ENCODE peak calls at places on chromosomes 7 and 10, in six cellular contexts. One of them, this sample, is unnamed.

GRCh38 chr7:101315336-101315735 is 6.3 kb downstream of the IFT22 start:
- DNase-seq in AG10803: peak
- DNase-seq in fibroblast of the aortic adventitia: peak
- DNase-seq in stimulated activated CD4-positive, alpha-beta T cell treated with anti-CD3 and anti-CD28 coated beads, Interleukin-1b, Interleukin-23, amount 100 ng/mL, for 24 hours: peak
- DNase-seq in HEK293T: no peak
- DNase-seq in ureter: no peak
- DNase-seq in this sample: no peak

GRCh38 chr10:26987851-26988250 is 112.4 kb downstream of the ANKRD26 start:
- DNase-seq in AG10803: no peak
- DNase-seq in fibroblast of the aortic adventitia: no peak
- DNase-seq in stimulated activated CD4-positive, alpha-beta T cell treated with anti-CD3 and anti-CD28 coated beads, Interleukin-1b, Interleukin-23, amount 100 ng/mL, for 24 hours: no peak
- DNase-seq in HEK293T: no peak
- DNase-seq in ureter: no peak
- DNase-seq in this sample: no peak

GRCh38 chr10:92923416-92923815 is 75.1 kb downstream of the EXOC6 start:
- DNase-seq in stimulated activated CD4-positive, alpha-beta T cell treated with anti-CD3 and anti-CD28 coated beads, Interleukin-1b, Interleukin-23, amount 100 ng/mL, for 24 hours: no peak
- DNase-seq in AG10803: no peak
- DNase-seq in fibroblast of the aortic adventitia: no peak
- DNase-seq in HEK293T: no peak
- DNase-seq in ureter: no peak
- DNase-seq in this sample: no peak

GRCh38 chr10:43692051-43692825 is 43.6 kb upstream of the ZNF32 start:
- DNase-seq in ureter: no peak
- DNase-seq in stimulated activated CD4-positive, alpha-beta T cell treated with anti-CD3 and anti-CD28 coated beads, Interleukin-1b, Interleukin-23, amount 100 ng/mL, for 24 hours: no peak
- DNase-seq in fibroblast of the aortic adventitia: peak
- DNase-seq in AG10803: peak
- DNase-seq in HEK293T: no peak
- DNase-seq in this sample: no peak

GRCh38 chr7:129494041-129494440 is 8.3 kb upstream of the SMKR1 start:
- DNase-seq in ureter: no peak
- DNase-seq in HEK293T: no peak
- DNase-seq in AG10803: peak
- DNase-seq in stimulated activated CD4-positive, alpha-beta T cell treated with anti-CD3 and anti-CD28 coated beads, Interleukin-1b, Interleukin-23, amount 100 ng/mL, for 24 hours: no peak
- DNase-seq in fibroblast of the aortic adventitia: peak
- DNase-seq in this sample: no peak

GRCh38 chr7:141071855-141072547 is 1.9 kb upstream of the TMEM178B start:
- DNase-seq in HEK293T: peak
- DNase-seq in ureter: no peak
- DNase-seq in AG10803: no peak
- DNase-seq in stimulated activated CD4-positive, alpha-beta T cell treated with anti-CD3 and anti-CD28 coated beads, Interleukin-1b, Interleukin-23, amount 100 ng/mL, for 24 hours: no peak
- DNase-seq in fibroblast of the aortic adventitia: no peak
- DNase-seq in this sample: no peak

GRCh38 chr7:37832194-37832593 is 16.2 kb upstream of the NME8 start:
- DNase-seq in fibroblast of the aortic adventitia: peak
- DNase-seq in ureter: peak
- DNase-seq in HEK293T: no peak
- DNase-seq in stimulated activated CD4-positive, alpha-beta T cell treated with anti-CD3 and anti-CD28 coated beads, Interleukin-1b, Interleukin-23, amount 100 ng/mL, for 24 hours: no peak
- DNase-seq in AG10803: peak
- DNase-seq in this sample: peak

GRCh38 chr7:137579913-137580640 is 236.5 kb upstream of the PTN start:
- DNase-seq in AG10803: peak
- DNase-seq in stimulated activated CD4-positive, alpha-beta T cell treated with anti-CD3 and anti-CD28 coated beads, Interleukin-1b, Interleukin-23, amount 100 ng/mL, for 24 hours: no peak
- DNase-seq in HEK293T: no peak
- DNase-seq in fibroblast of the aortic adventitia: peak
- DNase-seq in ureter: no peak
- DNase-seq in this sample: no peak

GRCh38 chr10:118669020-118669766 is 73.7 kb upstream of the PRLHR start:
- DNase-seq in fibroblast of the aortic adventitia: peak
- DNase-seq in ureter: no peak
- DNase-seq in HEK293T: no peak
- DNase-seq in stimulated activated CD4-positive, alpha-beta T cell treated with anti-CD3 and anti-CD28 coated beads, Interleukin-1b, Interleukin-23, amount 100 ng/mL, for 24 hours: no peak
- DNase-seq in AG10803: peak
- DNase-seq in this sample: no peak